ENCODE peak calls at places on chromosomes 13 and 19, in ten cellular contexts. K is HFF-Myc, U is thoracic aorta, Q is omental fat pad, D is osteocyte, F is AG10803, W is transverse colon, O is right atrium auricular region, R is mucosa of descending colon, H is hepatocyte. N is an unnamed sample.
A peak's percentile ranks its signal among the peaks of the same experiment; 100 is the strongest.

GRCh38 chr19:39351537-39352037 is 9.4 kb downstream of the SAMD4B start:
- DNase-seq in K (no peak), H (no peak), F (peak; percentile 36), Q (no peak), R (no peak), D (no peak), U (no peak), O (no peak), W (no peak), N (no peak)

GRCh38 chr13:98207411-98207810 is 30.3 kb upstream of the RNF113B start:
- DNase-seq in O (no peak), W (no peak), Q (no peak), K (no peak), R (no peak), H (no peak), D (no peak), U (no peak), F (peak; percentile 36), N (no peak)

GRCh38 chr13:29494520-29494919 is 101.0 kb downstream of the SLC7A1 start:
- DNase-seq in D (no peak), U (no peak), R (no peak), O (no peak), Q (no peak), K (no peak), F (no peak), H (no peak), W (no peak), N (no peak)

GRCh38 chr19:2042485-2043268 is 8.4 kb downstream of the MKNK2 start:
- DNase-seq in F (no peak), D (no peak), U (no peak), K (no peak), W (peak; percentile 50), Q (no peak), H (peak; percentile 54), O (no peak), R (peak; percentile 80), N (no peak)

GRCh38 chr19:41299046-41299754 is 10.8 kb upstream of the CCDC97 start:
- DNase-seq in Q (peak; percentile 22), U (no peak), W (peak; percentile 59), R (no peak), H (no peak), O (no peak), K (no peak), D (no peak), F (peak; percentile 28), N (no peak)

GRCh38 chr19:45812297-45812696 is 2.8 kb downstream of the RSPH6A start:
- DNase-seq in U (no peak), R (no peak), H (no peak), W (no peak), Q (no peak), D (no peak), K (no peak), O (no peak), F (no peak), N (no peak)

GRCh38 chr19:2389594-2389993 is 29.5 kb downstream of the TMPRSS9 start:
- DNase-seq in U (no peak), R (no peak), W (no peak), K (no peak), D (no peak), O (no peak), F (no peak), H (no peak), Q (no peak), N (no peak)

GRCh38 chr19:38028913-38029565 is 122.0 kb downstream of the SIPA1L3 start:
- DNase-seq in O (no peak), K (no peak), D (no peak), Q (no peak), W (no peak), H (no peak), R (no peak), F (no peak), U (no peak), N (no peak)

GRCh38 chr13:34155931-34156607 is 338.1 kb downstream of the RFC3 start:
- DNase-seq in K (peak; percentile 36), R (no peak), W (no peak), F (peak; percentile 28), O (no peak), U (no peak), H (peak; percentile 68), Q (no peak), D (no peak), N (no peak)

GRCh38 chr19:3657395-3657769 is 30.8 kb upstream of the CACTIN start:
- DNase-seq in W (no peak), D (no peak), R (no peak), U (no peak), H (no peak), O (no peak), F (no peak), Q (no peak), K (no peak), N (no peak)

GRCh38 chr19:3656073-3656746 is 29.6 kb upstream of the CACTIN start:
- DNase-seq in K (peak; percentile 64), O (no peak), H (no peak), F (peak; percentile 66), Q (no peak), D (no peak), U (no peak), W (no peak), R (no peak), N (no peak)

GRCh38 chr19:3655402-3656072 is 28.9 kb upstream of the CACTIN start:
- DNase-seq in Q (no peak), K (peak; percentile 94), D (peak; percentile 90), W (peak; percentile 37), O (no peak), U (no peak), F (peak; percentile 95), H (peak; percentile 76), R (no peak), N (no peak)

GRCh38 chr19:3658004-3658822 is 31.6 kb upstream of the CACTIN start:
- DNase-seq in K (no peak), Q (no peak), U (no peak), D (no peak), W (no peak), H (no peak), O (no peak), R (no peak), F (no peak), N (no peak)

DNA sequence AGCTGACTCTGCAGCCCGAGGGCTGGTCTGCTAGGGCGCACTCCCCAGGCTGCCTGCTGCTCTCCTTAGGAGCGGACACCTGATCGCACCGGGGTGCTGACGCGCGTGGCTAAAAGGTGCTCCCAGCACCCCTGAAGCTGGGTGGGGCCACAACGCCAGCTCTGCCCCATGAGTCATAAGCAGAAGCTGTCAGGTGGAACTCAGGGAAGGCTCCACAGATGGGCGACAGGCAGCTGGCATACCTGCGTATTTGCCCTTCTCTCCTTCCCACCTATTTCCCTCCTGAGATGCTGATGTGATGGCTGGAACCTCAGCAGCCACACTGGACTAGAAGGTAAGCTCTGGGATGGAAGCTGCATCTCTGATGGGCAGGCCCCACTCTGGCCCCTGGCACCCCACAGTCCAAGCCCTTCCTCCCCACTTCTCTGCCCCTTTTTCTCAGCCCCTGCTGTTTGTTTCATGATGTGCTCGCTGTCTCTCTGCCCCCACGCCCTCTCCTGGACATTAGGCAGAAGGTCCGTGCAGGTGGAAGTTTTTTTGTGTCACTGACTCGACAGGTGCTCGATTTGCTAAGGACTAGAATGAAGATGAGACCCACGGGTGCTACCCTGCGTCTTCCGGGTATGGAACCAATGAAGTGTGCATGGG is 30.3 kb upstream of the CACTIN start:
- DNase-seq in H (no peak), Q (no peak), O (no peak), W (no peak), F (no peak), K (no peak), R (no peak), D (no peak), U (no peak), N (no peak)
- TF ChIP-seq CTCF in H (no peak), Q (no peak), O (no peak), W (no peak), F (no peak), K (no peak), R (no peak), D (peak; percentile 6), U (no peak), N (no peak)

GRCh38 chr19:16325161-16325527 is 518 bp downstream of the KLF2 start:
- DNase-seq in U (no peak), H (peak; percentile 66), K (no peak), W (peak; percentile 39), O (no peak), R (peak; percentile 69), Q (no peak), F (peak; percentile 31), D (peak; percentile 88), N (no peak)
- TF ChIP-seq CTCF in U (no peak), H (no peak), K (no peak), W (peak; percentile 3), O (no peak), R (no peak), Q (no peak), F (peak; percentile 4), D (peak; percentile 37), N (no peak)

GRCh38 chr13:46615888-46616531 is 63.0 kb downstream of the LRCH1 start:
- DNase-seq in Q (no peak), F (no peak), H (peak; percentile 20), K (no peak), U (no peak), W (no peak), R (no peak), O (no peak), D (no peak), N (no peak)

GRCh38 chr13:46617382-46617781 is 64.4 kb downstream of the LRCH1 start:
- DNase-seq in W (no peak), K (no peak), F (no peak), D (no peak), Q (no peak), U (no peak), O (no peak), H (no peak), R (no peak), N (no peak)

GRCh38 chr13:46613409-46614049 is 60.6 kb downstream of the LRCH1 start:
- DNase-seq in R (no peak), Q (no peak), K (no peak), H (no peak), D (no peak), O (no peak), W (no peak), U (no peak), F (no peak), N (no peak)

GRCh38 chr13:46612258-46612657 is 59.3 kb downstream of the LRCH1 start:
- DNase-seq in U (no peak), R (no peak), D (no peak), K (no peak), F (no peak), O (no peak), H (no peak), Q (no peak), W (no peak), N (no peak)

DNA sequence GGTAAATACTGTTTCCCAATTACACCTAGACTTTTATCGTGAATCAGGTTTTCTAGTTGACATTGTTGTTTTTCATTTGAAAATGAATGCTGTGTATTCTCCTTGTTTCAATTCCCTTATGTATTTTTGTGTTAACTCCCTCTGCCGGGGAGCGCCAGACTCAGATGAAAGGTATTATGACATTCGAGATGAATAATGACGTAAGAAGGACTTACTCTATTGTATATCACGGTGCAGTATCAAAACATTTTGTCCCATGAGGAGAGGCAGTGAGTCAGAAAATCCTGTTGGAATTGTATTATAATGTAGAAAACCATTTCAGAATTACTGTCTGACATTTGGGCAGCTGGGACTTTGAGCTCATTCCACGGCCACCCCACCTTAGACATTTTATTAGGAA is 61.6 kb downstream of the LRCH1 start:
- DNase-seq in R (no peak), F (no peak), Q (no peak), O (no peak), U (no peak), D (no peak), W (no peak), H (no peak), K (no peak), N (no peak)
- TF ChIP-seq CTCF in R (no peak), F (no peak), Q (no peak), O (no peak), U (no peak), D (no peak), W (no peak), H (no peak), K (no peak), N (peak; percentile 17)

GRCh38 chr19:53659292-53659691 is 27.5 kb downstream of the DPRX start:
- DNase-seq in K (no peak), H (peak; percentile 88), D (no peak), W (no peak), R (no peak), Q (no peak), U (no peak), F (no peak), O (no peak), N (no peak)
- TF ChIP-seq CTCF in K (no peak), H (peak; percentile 69), D (no peak), W (no peak), R (no peak), Q (no peak), U (no peak), F (no peak), O (no peak), N (no peak)

N was measured in CD14-positive monocyte.